ENCODE peak calls at places on chromosomes 12 and 14, in nine cellular contexts. L, K, T, E, D, R, V, A and N are unnamed samples.

GRCh38 chr12:62730649-62731377 is 204.1 kb downstream of the PPM1H start:
- DNase-seq in L (peak), K (no peak), T (no peak), E (no peak), D (no peak), R (no peak), V (no peak), A (no peak), N (no peak)

GRCh38 chr14:51006781-51007211 is 62.5 kb upstream of the PYGL start:
- DNase-seq in L (peak), K (no peak), T (no peak), E (no peak), D (no peak), R (no peak), V (no peak), A (no peak), N (no peak)

GRCh38 chr12:64737539-64737938 is 21.7 kb downstream of the GNS start:
- DNase-seq in L (no peak), K (no peak), T (peak), E (peak), D (no peak), R (no peak), V (no peak), A (no peak), N (no peak)

GRCh38 chr12:122306407-122306806 is 40.1 kb upstream of the VPS33A start:
- DNase-seq in L (no peak), K (peak), T (peak), E (peak), D (no peak), R (no peak), V (no peak), A (no peak), N (no peak)

GRCh38 chr14:68470361-68470760 is 322.5 kb downstream of the ZFP36L1 start:
- DNase-seq in L (no peak), K (no peak), T (no peak), E (no peak), D (no peak), R (no peak), V (no peak), A (no peak), N (no peak)

GRCh38 chr12:12819752-12820311 is 6.7 kb downstream of the DDX47 start:
- DNase-seq in L (peak), K (no peak), T (no peak), E (peak), D (no peak), R (no peak), V (no peak), A (no peak), N (no peak)

GRCh38 chr14:93719234-93719633 is 69.1 kb downstream of the PRIMA1 start:
- DNase-seq in L (no peak), K (no peak), T (no peak), E (no peak), D (no peak), R (no peak), V (no peak), A (no peak), N (no peak)

GRCh38 chr12:90211017-90211416 is 502.4 kb upstream of the ATP2B1 start:
- DNase-seq in L (peak), K (no peak), T (no peak), E (no peak), D (no peak), R (no peak), V (peak), A (no peak), N (no peak)

GRCh38 chr12:102950107-102950949 is 7.1 kb upstream of the ASCL1 start:
- DNase-seq in L (no peak), K (peak), T (no peak), E (peak), D (no peak), R (no peak), V (peak), A (peak), N (no peak)

GRCh38 chr14:50318031-50318626 is 6.0 kb downstream of the DMAC2L start:
- DNase-seq in L (peak), K (peak), T (peak), E (no peak), D (no peak), R (no peak), V (peak), A (no peak), N (no peak)

DNA sequence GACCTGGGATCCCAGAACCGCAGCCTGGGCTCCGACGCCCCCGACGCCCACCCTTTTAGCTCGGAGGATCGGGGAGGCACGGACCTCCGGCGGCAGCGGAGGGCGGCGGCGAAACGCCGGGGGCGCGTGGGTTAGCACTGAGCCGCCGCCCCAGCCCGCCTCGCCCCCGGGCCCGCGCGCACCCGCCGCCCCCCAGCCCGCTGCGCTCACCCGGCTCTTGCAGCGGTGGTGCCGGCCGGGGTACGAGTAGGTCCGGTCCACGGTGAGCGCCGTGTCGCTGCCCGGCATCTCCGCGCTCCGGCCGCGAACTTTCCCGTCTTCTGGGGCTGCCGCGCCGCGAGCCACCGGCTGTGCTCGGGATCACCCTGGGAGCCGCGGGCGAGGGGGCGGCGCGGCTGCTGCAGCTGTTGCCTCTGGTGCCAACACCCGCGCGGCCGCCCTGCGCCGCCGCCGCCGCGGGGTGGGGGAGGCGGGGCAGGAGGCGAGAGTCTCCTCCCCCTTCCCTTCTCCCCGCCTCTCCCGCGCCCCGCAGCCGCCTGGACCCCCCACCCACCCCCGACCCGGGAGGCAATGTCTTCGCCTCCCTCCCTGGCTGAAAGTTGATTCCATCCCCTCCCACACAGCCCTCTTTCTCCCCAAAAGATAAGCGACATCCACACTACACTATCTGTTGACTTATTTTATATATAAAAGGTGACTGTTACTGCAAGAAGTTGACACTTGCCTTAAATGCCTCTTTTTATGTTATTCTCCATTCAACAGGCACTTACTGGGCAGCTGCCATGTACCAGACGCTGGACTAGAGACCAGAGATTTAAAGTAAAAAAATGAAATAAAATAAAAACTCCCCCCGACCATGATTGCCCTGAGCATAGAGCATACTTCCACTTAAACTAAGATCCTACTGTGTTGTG is at the start of gene TMCC3:
- DNase-seq in L (peak), K (no peak), T (no peak), E (peak), D (peak), R (peak), V (peak), A (peak), N (peak)
- H3K4me3 ChIP-seq in L (peak), K (peak), T (peak), E (peak), D (peak), R (peak), V (peak), A (peak), N (peak)

DNA sequence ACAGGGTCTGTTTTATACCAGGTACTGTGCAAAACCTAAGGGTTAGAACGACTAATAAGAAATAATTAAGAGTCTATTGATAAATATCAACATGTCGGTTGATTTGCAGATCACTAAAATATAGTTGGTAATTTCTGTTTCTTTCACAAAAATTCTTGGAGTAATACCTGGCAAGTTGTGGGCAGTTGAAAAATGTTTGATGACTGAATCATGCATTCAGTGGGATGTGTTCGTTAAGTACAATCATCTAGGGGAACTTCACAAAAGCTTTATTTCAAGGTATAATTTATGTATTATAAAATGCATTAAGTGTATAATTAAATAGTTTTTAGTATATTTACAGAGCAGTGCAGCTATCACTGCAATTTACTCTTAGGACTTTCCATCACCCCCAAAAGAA is 120.0 kb downstream of the KCNA5 start:
- DNase-seq in L (peak), K (no peak), T (no peak), E (no peak), D (no peak), R (no peak), V (no peak), A (no peak), N (no peak)
- H3K27ac ChIP-seq in L (no peak), K (no peak), T (no peak), E (no peak), D (no peak), R (no peak), V (no peak), A (no peak), N (no peak)

DNA sequence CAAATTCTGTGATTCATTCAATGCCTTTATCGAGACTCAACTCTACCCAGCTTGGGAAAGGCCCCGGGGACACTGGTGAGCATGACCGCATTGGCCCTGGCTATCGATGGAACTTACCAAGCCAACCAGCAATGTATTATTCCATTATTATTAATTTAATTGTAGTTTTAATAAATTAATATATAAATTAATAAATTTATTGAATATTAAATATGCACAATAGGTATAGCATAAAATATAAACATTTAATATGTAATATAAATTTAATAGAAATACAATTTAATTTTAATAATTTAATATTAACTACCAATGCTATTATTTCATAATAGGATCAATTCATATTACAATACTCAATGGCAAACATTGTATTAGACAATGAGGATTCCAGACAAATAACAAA is 163.4 kb downstream of the DPF3 start:
- DNase-seq in L (no peak), K (no peak), T (no peak), E (no peak), D (no peak), R (no peak), V (no peak), A (no peak), N (no peak)
- H3K4me3 ChIP-seq in L (no peak), K (no peak), T (no peak), E (no peak), D (no peak), R (no peak), V (no peak), A (no peak), N (no peak)

GRCh38 chr12:124921200-124922008 is 7.0 kb upstream of the UBC start:
- DNase-seq in L (peak), K (peak), T (peak), E (peak), D (peak), R (peak), V (peak), A (peak), N (no peak)
- H3K27ac ChIP-seq in L (no peak), K (peak), T (peak), E (no peak), D (peak), R (peak), V (peak), A (peak), N (peak)

DNA sequence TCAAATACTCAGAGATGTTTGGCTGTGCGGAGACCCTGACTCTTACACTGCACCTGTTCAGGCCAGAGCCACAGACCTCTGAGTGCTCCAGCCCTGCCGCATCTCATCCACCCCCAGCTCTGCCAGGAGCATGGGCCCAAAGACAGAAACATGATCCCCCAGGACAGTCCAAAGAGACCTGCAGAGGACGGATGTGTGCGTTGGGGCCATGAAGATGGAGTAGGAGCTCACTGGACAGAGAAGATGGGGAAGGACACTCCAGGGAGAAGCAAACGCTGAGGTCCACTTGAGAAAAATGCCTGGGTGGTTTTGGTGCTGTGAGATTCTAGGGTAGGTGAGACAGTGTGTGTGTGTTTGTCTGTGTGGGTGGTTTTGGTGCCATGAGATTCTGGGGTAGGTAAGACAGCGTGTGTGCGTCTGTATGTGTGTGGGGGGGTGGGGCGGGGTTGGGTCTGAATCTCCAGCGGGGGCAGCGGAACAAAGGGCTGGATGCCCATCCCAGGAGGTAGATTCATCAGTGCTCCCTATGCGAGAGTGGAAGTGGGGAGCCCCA is 818 bp upstream of the HHIPL1 start:
- DNase-seq in L (no peak), K (no peak), T (no peak), E (no peak), D (no peak), R (no peak), V (no peak), A (no peak), N (no peak)
- H3K4me3 ChIP-seq in L (no peak), K (no peak), T (no peak), E (no peak), D (no peak), R (no peak), V (no peak), A (no peak), N (no peak)

GRCh38 chr12:1878214-1878613 is 40.2 kb downstream of the CACNA2D4 start:
- DNase-seq in L (no peak), K (no peak), T (no peak), E (no peak), D (no peak), R (no peak), V (no peak), A (no peak), N (no peak)

GRCh38 chr12:1880876-1881275 is 37.6 kb downstream of the CACNA2D4 start:
- DNase-seq in L (no peak), K (no peak), T (no peak), E (no peak), D (no peak), R (no peak), V (no peak), A (no peak), N (no peak)

GRCh38 chr12:1880153-1880845 is 38.2 kb downstream of the CACNA2D4 start:
- DNase-seq in L (no peak), K (no peak), T (no peak), E (no peak), D (no peak), R (no peak), V (no peak), A (no peak), N (no peak)

GRCh38 chr12:1878695-1879094 is 39.8 kb downstream of the CACNA2D4 start:
- DNase-seq in L (no peak), K (no peak), T (no peak), E (no peak), D (no peak), R (no peak), V (no peak), A (no peak), N (no peak)

DNA sequence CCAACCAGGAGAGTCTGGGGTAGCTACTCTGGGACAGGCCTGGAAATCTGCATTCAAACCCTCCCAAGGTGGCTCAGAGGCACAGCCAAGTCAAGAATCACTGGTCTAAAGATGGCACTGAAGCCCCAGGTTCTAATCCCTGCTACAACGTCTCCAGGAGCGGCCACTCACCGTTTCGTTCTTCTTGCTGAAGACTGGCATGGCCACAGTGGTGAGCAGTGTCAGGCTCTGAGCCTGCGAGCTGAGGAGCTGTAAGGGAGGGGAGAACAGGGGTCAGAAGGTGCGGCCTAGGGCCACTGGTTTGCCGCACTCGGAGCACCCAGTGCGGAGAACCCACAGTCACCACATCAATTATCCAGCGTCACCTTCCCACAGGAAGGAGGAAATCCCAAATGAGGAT is 38.8 kb downstream of the CACNA2D4 start:
- DNase-seq in L (no peak), K (no peak), T (no peak), E (no peak), D (no peak), R (no peak), V (no peak), A (no peak), N (no peak)
- H3K27ac ChIP-seq in L (no peak), K (no peak), T (no peak), E (no peak), D (no peak), R (no peak), V (no peak), A (no peak), N (no peak)

GRCh38 chr14:104865631-104866441 is 768 bp downstream of the CEP170B start:
- DNase-seq in L (peak), K (no peak), T (no peak), E (peak), D (peak), R (peak), V (peak), A (peak), N (peak)

GRCh38 chr14:104865069-104865630 is at the start of gene CEP170B:
- DNase-seq in L (peak), K (no peak), T (peak), E (peak), D (peak), R (peak), V (no peak), A (peak), N (no peak)

GRCh38 chr14:104863923-104864266 is 1.2 kb upstream of the CEP170B start:
- DNase-seq in L (no peak), K (no peak), T (no peak), E (peak), D (no peak), R (no peak), V (no peak), A (no peak), N (no peak)

GRCh38 chr14:104864267-104865068 is 600 bp upstream of the CEP170B start:
- DNase-seq in L (no peak), K (peak), T (no peak), E (peak), D (no peak), R (peak), V (peak), A (peak), N (peak)

DNA sequence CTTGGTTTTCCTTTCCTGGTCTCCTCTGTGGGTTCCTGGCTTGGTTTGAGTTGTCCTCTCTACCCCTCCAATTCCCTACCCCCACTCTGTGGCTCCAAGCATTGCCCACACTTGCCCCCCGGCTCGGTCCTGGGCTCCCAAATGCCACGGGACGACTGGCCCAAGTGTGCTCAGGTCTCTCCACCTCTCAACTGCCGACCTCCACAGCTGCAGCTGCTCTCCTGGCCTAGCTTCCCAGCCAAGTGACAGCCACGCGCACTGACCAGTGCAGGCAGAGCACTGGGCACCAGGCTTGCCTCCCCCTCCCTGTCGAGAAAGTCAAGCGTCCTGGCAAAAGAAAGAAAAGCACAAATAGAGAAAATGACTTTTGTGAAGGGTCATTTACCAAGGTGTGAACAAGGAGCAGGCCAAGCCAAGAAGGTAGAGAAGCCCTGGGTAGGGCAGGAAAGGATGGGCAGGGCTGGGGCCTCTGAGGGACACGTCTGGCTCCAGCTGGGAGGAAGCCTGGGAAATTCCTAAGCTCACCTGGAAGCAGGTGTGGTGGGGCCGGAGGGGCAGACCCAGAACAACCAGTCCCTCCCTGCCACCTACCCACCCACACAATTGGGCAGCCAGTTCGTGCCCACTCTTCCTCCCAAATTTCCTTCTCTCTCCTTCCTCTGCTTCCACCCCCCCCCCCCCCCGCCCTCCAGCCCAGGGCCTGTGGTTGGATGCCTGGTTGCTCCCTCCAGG is 1.8 kb upstream of the CEP170B start:
- DNase-seq in L (no peak), K (no peak), T (no peak), E (no peak), D (no peak), R (peak), V (no peak), A (no peak), N (peak)
- H3K4me3 ChIP-seq in L (no peak), K (no peak), T (no peak), E (no peak), D (no peak), R (peak), V (peak), A (no peak), N (peak)

DNA sequence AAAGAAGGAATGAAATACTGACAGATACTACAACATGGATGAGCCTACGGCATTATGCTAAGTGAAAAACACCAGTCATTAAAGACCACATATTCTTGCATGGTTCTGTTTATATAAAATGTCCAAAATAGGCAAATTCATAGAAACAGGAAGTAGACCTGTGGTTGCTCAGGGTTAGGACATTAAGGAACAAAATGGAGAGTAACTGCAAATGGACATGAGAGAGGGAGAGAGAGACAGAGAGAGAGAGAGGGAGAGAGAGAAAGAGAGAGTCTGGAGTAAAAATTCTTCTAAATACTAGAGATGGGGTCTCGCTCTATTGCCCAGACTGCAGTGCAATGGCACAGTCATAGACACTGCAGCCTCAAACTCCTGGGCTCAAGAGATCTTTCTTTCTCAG is 28.1 kb upstream of the GXYLT1 start:
- DNase-seq in L (no peak), K (no peak), T (no peak), E (no peak), D (no peak), R (no peak), V (no peak), A (no peak), N (no peak)
- H3K27ac ChIP-seq in L (no peak), K (no peak), T (no peak), E (no peak), D (no peak), R (no peak), V (no peak), A (no peak), N (no peak)

GRCh38 chr12:10612110-10612509 is 1.3 kb downstream of the MAGOHB start:
- DNase-seq in L (no peak), K (no peak), T (no peak), E (no peak), D (no peak), R (no peak), V (no peak), A (no peak), N (no peak)
- H3K4me3 ChIP-seq in L (peak), K (peak), T (peak), E (no peak), D (no peak), R (peak), V (no peak), A (peak), N (peak)